ENCODE peak calls at places on chromosomes 6 and 20, in five cellular contexts. One of them, this sample, is unnamed.
A peak's percentile ranks its signal among the peaks of the same experiment; 100 is the strongest.

GRCh38 chr20:3180319-3180718 is 7.0 kb upstream of the LZTS3 start:
- ATAC-seq in omental fat pad: no peak
- ATAC-seq in effector memory CD8-positive, alpha-beta T cell: no peak
- ATAC-seq in stimulated activated naive B cell treated with anti-CD40 and anti-IgM and Interleukin-4, amounts not matched to agents 10 μg/mL and 1 μg/mL and 100 μg/mL, for 72 hours: no peak
- ATAC-seq in Right ventricle myocardium inferior: no peak
- ATAC-seq in this sample: no peak

GRCh38 chr6:145962581-145962980 is 1.6 kb downstream of the SHPRH start:
- ATAC-seq in omental fat pad: no peak
- ATAC-seq in effector memory CD8-positive, alpha-beta T cell: no peak
- ATAC-seq in stimulated activated naive B cell treated with anti-CD40 and anti-IgM and Interleukin-4, amounts not matched to agents 10 μg/mL and 1 μg/mL and 100 μg/mL, for 72 hours: no peak
- ATAC-seq in Right ventricle myocardium inferior: no peak
- ATAC-seq in this sample: no peak

GRCh38 chr6:6978731-6979130 is 129.0 kb upstream of the RREB1 start:
- ATAC-seq in omental fat pad: no peak
- ATAC-seq in effector memory CD8-positive, alpha-beta T cell: no peak
- ATAC-seq in stimulated activated naive B cell treated with anti-CD40 and anti-IgM and Interleukin-4, amounts not matched to agents 10 μg/mL and 1 μg/mL and 100 μg/mL, for 72 hours: no peak
- ATAC-seq in Right ventricle myocardium inferior: no peak
- ATAC-seq in this sample: no peak

GRCh38 chr20:49513531-49513930 is 31.1 kb upstream of the KCNB1 start:
- ATAC-seq in omental fat pad: no peak
- ATAC-seq in effector memory CD8-positive, alpha-beta T cell: no peak
- ATAC-seq in stimulated activated naive B cell treated with anti-CD40 and anti-IgM and Interleukin-4, amounts not matched to agents 10 μg/mL and 1 μg/mL and 100 μg/mL, for 72 hours: peak; percentile 12
- ATAC-seq in Right ventricle myocardium inferior: no peak
- ATAC-seq in this sample: no peak

GRCh38 chr6:23445157-23445710 is 680.8 kb upstream of the NRSN1 start:
- ATAC-seq in omental fat pad: peak; percentile 46
- ATAC-seq in effector memory CD8-positive, alpha-beta T cell: no peak
- ATAC-seq in stimulated activated naive B cell treated with anti-CD40 and anti-IgM and Interleukin-4, amounts not matched to agents 10 μg/mL and 1 μg/mL and 100 μg/mL, for 72 hours: no peak
- ATAC-seq in Right ventricle myocardium inferior: peak; percentile 85
- ATAC-seq in this sample: no peak

GRCh38 chr6:158205220-158205944 is 37.2 kb downstream of the GTF2H5 start:
- ATAC-seq in omental fat pad: no peak
- ATAC-seq in effector memory CD8-positive, alpha-beta T cell: no peak
- ATAC-seq in stimulated activated naive B cell treated with anti-CD40 and anti-IgM and Interleukin-4, amounts not matched to agents 10 μg/mL and 1 μg/mL and 100 μg/mL, for 72 hours: peak; percentile 34
- ATAC-seq in Right ventricle myocardium inferior: no peak
- ATAC-seq in this sample: no peak

GRCh38 chr6:136550045-136550329 is 235 bp downstream of the MAP7 start:
- ATAC-seq in omental fat pad: peak; percentile 77
- ATAC-seq in effector memory CD8-positive, alpha-beta T cell: peak; percentile 58
- ATAC-seq in stimulated activated naive B cell treated with anti-CD40 and anti-IgM and Interleukin-4, amounts not matched to agents 10 μg/mL and 1 μg/mL and 100 μg/mL, for 72 hours: peak; percentile 67
- ATAC-seq in Right ventricle myocardium inferior: peak; percentile 76
- ATAC-seq in this sample: peak; percentile 63

GRCh38 chr6:122832515-122833228 is 43.6 kb downstream of the SMPDL3A start:
- ATAC-seq in omental fat pad: no peak
- ATAC-seq in effector memory CD8-positive, alpha-beta T cell: no peak
- ATAC-seq in stimulated activated naive B cell treated with anti-CD40 and anti-IgM and Interleukin-4, amounts not matched to agents 10 μg/mL and 1 μg/mL and 100 μg/mL, for 72 hours: no peak
- ATAC-seq in Right ventricle myocardium inferior: no peak
- ATAC-seq in this sample: no peak

GRCh38 chr6:80640176-80640575 is 533.7 kb downstream of the BCKDHB start:
- ATAC-seq in omental fat pad: no peak
- ATAC-seq in effector memory CD8-positive, alpha-beta T cell: no peak
- ATAC-seq in stimulated activated naive B cell treated with anti-CD40 and anti-IgM and Interleukin-4, amounts not matched to agents 10 μg/mL and 1 μg/mL and 100 μg/mL, for 72 hours: no peak
- ATAC-seq in Right ventricle myocardium inferior: no peak
- ATAC-seq in this sample: no peak

GRCh38 chr20:52031574-52032303 is 159.8 kb downstream of the ZFP64 start:
- ATAC-seq in omental fat pad: no peak
- ATAC-seq in effector memory CD8-positive, alpha-beta T cell: peak; percentile 90
- ATAC-seq in stimulated activated naive B cell treated with anti-CD40 and anti-IgM and Interleukin-4, amounts not matched to agents 10 μg/mL and 1 μg/mL and 100 μg/mL, for 72 hours: no peak
- ATAC-seq in Right ventricle myocardium inferior: peak; percentile 10
- ATAC-seq in this sample: no peak

GRCh38 chr6:56749632-56750151 is 107.0 kb upstream of the DST start:
- ATAC-seq in omental fat pad: peak; percentile 83
- ATAC-seq in effector memory CD8-positive, alpha-beta T cell: no peak
- ATAC-seq in stimulated activated naive B cell treated with anti-CD40 and anti-IgM and Interleukin-4, amounts not matched to agents 10 μg/mL and 1 μg/mL and 100 μg/mL, for 72 hours: no peak
- ATAC-seq in Right ventricle myocardium inferior: no peak
- ATAC-seq in this sample: no peak

GRCh38 chr6:90654166-90654565 is 67.3 kb upstream of the MAP3K7 start:
- ATAC-seq in omental fat pad: no peak
- ATAC-seq in effector memory CD8-positive, alpha-beta T cell: no peak
- ATAC-seq in stimulated activated naive B cell treated with anti-CD40 and anti-IgM and Interleukin-4, amounts not matched to agents 10 μg/mL and 1 μg/mL and 100 μg/mL, for 72 hours: no peak
- ATAC-seq in Right ventricle myocardium inferior: no peak
- ATAC-seq in this sample: no peak

GRCh38 chr20:21498646-21499045 is 15.2 kb downstream of the NKX2-2 start:
- ATAC-seq in omental fat pad: no peak
- ATAC-seq in effector memory CD8-positive, alpha-beta T cell: no peak
- ATAC-seq in stimulated activated naive B cell treated with anti-CD40 and anti-IgM and Interleukin-4, amounts not matched to agents 10 μg/mL and 1 μg/mL and 100 μg/mL, for 72 hours: no peak
- ATAC-seq in Right ventricle myocardium inferior: no peak
- ATAC-seq in this sample: no peak

GRCh38 chr6:7087066-7087465 is 20.7 kb upstream of the RREB1 start:
- ATAC-seq in omental fat pad: peak; percentile 36
- ATAC-seq in effector memory CD8-positive, alpha-beta T cell: peak; percentile 18
- ATAC-seq in stimulated activated naive B cell treated with anti-CD40 and anti-IgM and Interleukin-4, amounts not matched to agents 10 μg/mL and 1 μg/mL and 100 μg/mL, for 72 hours: peak; percentile 20
- ATAC-seq in Right ventricle myocardium inferior: no peak
- ATAC-seq in this sample: peak; percentile 3

GRCh38 chr6:40874495-40874894 is 164.5 kb downstream of the UNC5CL start:
- ATAC-seq in omental fat pad: no peak
- ATAC-seq in effector memory CD8-positive, alpha-beta T cell: no peak
- ATAC-seq in stimulated activated naive B cell treated with anti-CD40 and anti-IgM and Interleukin-4, amounts not matched to agents 10 μg/mL and 1 μg/mL and 100 μg/mL, for 72 hours: no peak
- ATAC-seq in Right ventricle myocardium inferior: no peak
- ATAC-seq in this sample: no peak

GRCh38 chr20:11144114-11144513 is 470.3 kb upstream of the JAG1 start:
- ATAC-seq in omental fat pad: no peak
- ATAC-seq in effector memory CD8-positive, alpha-beta T cell: no peak
- ATAC-seq in stimulated activated naive B cell treated with anti-CD40 and anti-IgM and Interleukin-4, amounts not matched to agents 10 μg/mL and 1 μg/mL and 100 μg/mL, for 72 hours: no peak
- ATAC-seq in Right ventricle myocardium inferior: no peak
- ATAC-seq in this sample: no peak

GRCh38 chr6:144285798-144286502 is 815 bp downstream of the UTRN start:
- ATAC-seq in omental fat pad: peak; percentile 45
- ATAC-seq in effector memory CD8-positive, alpha-beta T cell: peak; percentile 64
- ATAC-seq in stimulated activated naive B cell treated with anti-CD40 and anti-IgM and Interleukin-4, amounts not matched to agents 10 μg/mL and 1 μg/mL and 100 μg/mL, for 72 hours: peak; percentile 64
- ATAC-seq in Right ventricle myocardium inferior: peak; percentile 80
- ATAC-seq in this sample: peak; percentile 73

GRCh38 chr20:6920991-6921613 is 153.6 kb downstream of the BMP2 start:
- ATAC-seq in omental fat pad: no peak
- ATAC-seq in effector memory CD8-positive, alpha-beta T cell: no peak
- ATAC-seq in stimulated activated naive B cell treated with anti-CD40 and anti-IgM and Interleukin-4, amounts not matched to agents 10 μg/mL and 1 μg/mL and 100 μg/mL, for 72 hours: no peak
- ATAC-seq in Right ventricle myocardium inferior: no peak
- ATAC-seq in this sample: no peak

GRCh38 chr6:30005482-30005881 is 55.6 kb upstream of the POLR1H start:
- ATAC-seq in omental fat pad: no peak
- ATAC-seq in effector memory CD8-positive, alpha-beta T cell: no peak
- ATAC-seq in stimulated activated naive B cell treated with anti-CD40 and anti-IgM and Interleukin-4, amounts not matched to agents 10 μg/mL and 1 μg/mL and 100 μg/mL, for 72 hours: no peak
- ATAC-seq in Right ventricle myocardium inferior: no peak
- ATAC-seq in this sample: no peak

GRCh38 chr20:11231742-11232141 is 557.9 kb upstream of the JAG1 start:
- ATAC-seq in omental fat pad: no peak
- ATAC-seq in effector memory CD8-positive, alpha-beta T cell: no peak
- ATAC-seq in stimulated activated naive B cell treated with anti-CD40 and anti-IgM and Interleukin-4, amounts not matched to agents 10 μg/mL and 1 μg/mL and 100 μg/mL, for 72 hours: no peak
- ATAC-seq in Right ventricle myocardium inferior: no peak
- ATAC-seq in this sample: no peak

GRCh38 chr6:106869203-106869602 is 105.3 kb downstream of the CD24 start:
- ATAC-seq in omental fat pad: no peak
- ATAC-seq in effector memory CD8-positive, alpha-beta T cell: no peak
- ATAC-seq in stimulated activated naive B cell treated with anti-CD40 and anti-IgM and Interleukin-4, amounts not matched to agents 10 μg/mL and 1 μg/mL and 100 μg/mL, for 72 hours: no peak
- ATAC-seq in Right ventricle myocardium inferior: no peak
- ATAC-seq in this sample: no peak

GRCh38 chr6:73145690-73146089 is 79.6 kb downstream of the KHDC1L start:
- ATAC-seq in omental fat pad: no peak
- ATAC-seq in effector memory CD8-positive, alpha-beta T cell: no peak
- ATAC-seq in stimulated activated naive B cell treated with anti-CD40 and anti-IgM and Interleukin-4, amounts not matched to agents 10 μg/mL and 1 μg/mL and 100 μg/mL, for 72 hours: peak; percentile 90
- ATAC-seq in Right ventricle myocardium inferior: no peak
- ATAC-seq in this sample: peak; percentile 74